ENCODE peak calls at places on chromosomes 3 and 15, in six cellular contexts. One of them, this sample, is unnamed.

GRCh38 chr15:69666921-69667811 is 214.5 kb downstream of the RPLP1 start:
- DNase-seq in left ventricle myocardium inferior: no peak
- DNase-seq in lower leg skin: no peak
- DNase-seq in IMR-90: no peak
- DNase-seq in Peyer's patch: no peak
- DNase-seq in ovary: no peak
- DNase-seq in this sample: no peak

GRCh38 chr15:41996376-41996775 is 24.0 kb upstream of the EHD4 start:
- DNase-seq in IMR-90: no peak
- DNase-seq in ovary: no peak
- DNase-seq in left ventricle myocardium inferior: no peak
- DNase-seq in lower leg skin: no peak
- DNase-seq in Peyer's patch: no peak
- DNase-seq in this sample: no peak

GRCh38 chr3:6734395-6734746 is 126.5 kb upstream of the GRM7 start:
- DNase-seq in Peyer's patch: no peak
- DNase-seq in lower leg skin: no peak
- DNase-seq in ovary: no peak
- DNase-seq in left ventricle myocardium inferior: no peak
- DNase-seq in IMR-90: no peak
- DNase-seq in this sample: no peak

GRCh38 chr3:7282988-7283387 is 422.1 kb downstream of the GRM7 start:
- DNase-seq in lower leg skin: no peak
- DNase-seq in ovary: no peak
- DNase-seq in left ventricle myocardium inferior: no peak
- DNase-seq in IMR-90: no peak
- DNase-seq in Peyer's patch: no peak
- DNase-seq in this sample: peak; percentile 42

GRCh38 chr15:32905481-32905880 is 187.7 kb downstream of the GREM1 start:
- DNase-seq in lower leg skin: no peak
- DNase-seq in Peyer's patch: no peak
- DNase-seq in ovary: no peak
- DNase-seq in IMR-90: peak; percentile 31
- DNase-seq in left ventricle myocardium inferior: no peak
- DNase-seq in this sample: no peak

GRCh38 chr15:87207945-87208580 is 1048.5 kb downstream of the NTRK3 start:
- DNase-seq in IMR-90: peak; percentile 25
- DNase-seq in left ventricle myocardium inferior: no peak
- DNase-seq in lower leg skin: no peak
- DNase-seq in Peyer's patch: no peak
- DNase-seq in ovary: no peak
- DNase-seq in this sample: peak; percentile 26

GRCh38 chr3:52892625-52893311 is 4.6 kb downstream of the STIMATE start:
- DNase-seq in lower leg skin: no peak
- DNase-seq in left ventricle myocardium inferior: no peak
- DNase-seq in Peyer's patch: no peak
- DNase-seq in IMR-90: no peak
- DNase-seq in ovary: no peak
- DNase-seq in this sample: peak; percentile 55

GRCh38 chr15:99566157-99566900 is 545 bp downstream of the MEF2A start:
- DNase-seq in Peyer's patch: peak; percentile 66
- DNase-seq in left ventricle myocardium inferior: peak; percentile 50
- DNase-seq in IMR-90: no peak
- DNase-seq in ovary: no peak
- DNase-seq in lower leg skin: no peak
- DNase-seq in this sample: no peak

GRCh38 chr15:78537266-78537665 is 3.0 kb upstream of the PSMA4 start:
- DNase-seq in Peyer's patch: no peak
- DNase-seq in ovary: no peak
- DNase-seq in IMR-90: no peak
- DNase-seq in lower leg skin: no peak
- DNase-seq in left ventricle myocardium inferior: no peak
- DNase-seq in this sample: no peak

GRCh38 chr15:23647421-23648375 is at the start of gene MAGEL2:
- DNase-seq in Peyer's patch: no peak
- DNase-seq in left ventricle myocardium inferior: no peak
- DNase-seq in IMR-90: no peak
- DNase-seq in ovary: no peak
- DNase-seq in lower leg skin: no peak
- DNase-seq in this sample: no peak

GRCh38 chr15:86076468-86076867 is 3.2 kb upstream of the AGBL1 start:
- DNase-seq in ovary: no peak
- DNase-seq in IMR-90: no peak
- DNase-seq in left ventricle myocardium inferior: no peak
- DNase-seq in lower leg skin: no peak
- DNase-seq in Peyer's patch: no peak
- DNase-seq in this sample: no peak

GRCh38 chr15:78675617-78676360 is 34.8 kb upstream of the CHRNB4 start:
- DNase-seq in Peyer's patch: no peak
- DNase-seq in left ventricle myocardium inferior: no peak
- DNase-seq in ovary: no peak
- DNase-seq in IMR-90: no peak
- DNase-seq in lower leg skin: no peak
- DNase-seq in this sample: no peak

GRCh38 chr3:58009026-58009748 is 965 bp downstream of the FLNB start:
- DNase-seq in left ventricle myocardium inferior: peak; percentile 20
- DNase-seq in lower leg skin: no peak
- DNase-seq in ovary: peak; percentile 45
- DNase-seq in IMR-90: no peak
- DNase-seq in Peyer's patch: peak; percentile 82
- DNase-seq in this sample: no peak

GRCh38 chr15:28952666-28953491 is 67.1 kb downstream of the APBA2 start:
- DNase-seq in IMR-90: no peak
- DNase-seq in left ventricle myocardium inferior: no peak
- DNase-seq in lower leg skin: no peak
- DNase-seq in ovary: no peak
- DNase-seq in Peyer's patch: no peak
- DNase-seq in this sample: peak; percentile 57

GRCh38 chr15:90203473-90203872 is 2.3 kb downstream of the SEMA4B start:
- DNase-seq in left ventricle myocardium inferior: no peak
- DNase-seq in lower leg skin: no peak
- DNase-seq in IMR-90: no peak
- DNase-seq in ovary: no peak
- DNase-seq in Peyer's patch: no peak
- DNase-seq in this sample: no peak

GRCh38 chr3:128846501-128846900 is 32.9 kb upstream of the ACAD9 start:
- DNase-seq in left ventricle myocardium inferior: no peak
- DNase-seq in ovary: no peak
- DNase-seq in lower leg skin: no peak
- DNase-seq in IMR-90: no peak
- DNase-seq in Peyer's patch: no peak
- DNase-seq in this sample: no peak

GRCh38 chr15:51227967-51228783 is 110.2 kb downstream of the CYP19A1 start:
- DNase-seq in IMR-90: peak; percentile 89
- DNase-seq in ovary: no peak
- DNase-seq in Peyer's patch: no peak
- DNase-seq in lower leg skin: peak; percentile 22
- DNase-seq in left ventricle myocardium inferior: no peak
- DNase-seq in this sample: peak; percentile 82

GRCh38 chr3:71111784-71112440 is 471.6 kb downstream of the FOXP1 start:
- DNase-seq in ovary: no peak
- DNase-seq in left ventricle myocardium inferior: no peak
- DNase-seq in lower leg skin: no peak
- DNase-seq in IMR-90: peak; percentile 97
- DNase-seq in Peyer's patch: no peak
- DNase-seq in this sample: peak; percentile 87

GRCh38 chr3:101635345-101635744 is 41.6 kb downstream of the ZBTB11 start:
- DNase-seq in ovary: no peak
- DNase-seq in lower leg skin: no peak
- DNase-seq in IMR-90: no peak
- DNase-seq in left ventricle myocardium inferior: no peak
- DNase-seq in Peyer's patch: no peak
- DNase-seq in this sample: no peak

GRCh38 chr15:62107561-62108110 is 40.9 kb downstream of the C2CD4A start:
- DNase-seq in lower leg skin: no peak
- DNase-seq in ovary: no peak
- DNase-seq in IMR-90: peak; percentile 10
- DNase-seq in left ventricle myocardium inferior: no peak
- DNase-seq in Peyer's patch: no peak
- DNase-seq in this sample: peak; percentile 32

GRCh38 chr3:151146731-151147091 is 56.3 kb downstream of the GPR171 start:
- DNase-seq in left ventricle myocardium inferior: no peak
- DNase-seq in lower leg skin: no peak
- DNase-seq in ovary: no peak
- DNase-seq in Peyer's patch: no peak
- DNase-seq in IMR-90: no peak
- DNase-seq in this sample: peak; percentile 30

GRCh38 chr3:37810788-37811187 is 50.9 kb upstream of the CTDSPL start:
- DNase-seq in ovary: no peak
- DNase-seq in left ventricle myocardium inferior: no peak
- DNase-seq in Peyer's patch: no peak
- DNase-seq in IMR-90: no peak
- DNase-seq in lower leg skin: no peak
- DNase-seq in this sample: no peak

GRCh38 chr3:112302881-112303761 is 9.1 kb upstream of the SLC9C1 start:
- DNase-seq in Peyer's patch: no peak
- DNase-seq in lower leg skin: no peak
- DNase-seq in left ventricle myocardium inferior: no peak
- DNase-seq in ovary: no peak
- DNase-seq in IMR-90: peak; percentile 11
- DNase-seq in this sample: peak; percentile 52
- H3K4me3 ChIP-seq in Peyer's patch: peak overlapping the region; percentile 53
- H3K4me3 ChIP-seq in lower leg skin: no peak overlapping the region
- H3K4me3 ChIP-seq in left ventricle myocardium inferior: peak overlapping the region; percentile 66
- H3K4me3 ChIP-seq in ovary: peak overlapping the region; percentile 27
- H3K4me3 ChIP-seq in IMR-90: peak overlapping the region; percentile 27
- H3K4me3 ChIP-seq in this sample: peak overlapping the region; percentile 47

GRCh38 chr15:49621327-49622210 is 721 bp downstream of the DTWD1 start:
- DNase-seq in lower leg skin: no peak
- DNase-seq in left ventricle myocardium inferior: no peak
- DNase-seq in ovary: no peak
- DNase-seq in IMR-90: no peak
- DNase-seq in Peyer's patch: no peak
- DNase-seq in this sample: peak; percentile 23
- TF ChIP-seq CTCF in lower leg skin: no peak
- TF ChIP-seq CTCF in left ventricle myocardium inferior: no peak
- TF ChIP-seq CTCF in ovary: no peak
- TF ChIP-seq CTCF in IMR-90: no peak
- TF ChIP-seq CTCF in Peyer's patch: no peak
- TF ChIP-seq CTCF in this sample: no peak

GRCh38 chr3:69739204-69740102 is at the start of gene MITF:
- DNase-seq in lower leg skin: peak; percentile 92
- DNase-seq in Peyer's patch: peak; percentile 89
- DNase-seq in left ventricle myocardium inferior: peak; percentile 94
- DNase-seq in ovary: peak; percentile 92
- DNase-seq in IMR-90: peak; percentile 88
- DNase-seq in this sample: peak; percentile 94

GRCh38 chr3:69740103-69741021 is 1.1 kb downstream of the MITF start:
- DNase-seq in IMR-90: no peak
- DNase-seq in left ventricle myocardium inferior: no peak
- DNase-seq in ovary: peak; percentile 60
- DNase-seq in Peyer's patch: peak; percentile 56
- DNase-seq in lower leg skin: no peak
- DNase-seq in this sample: no peak

GRCh38 chr3:69737396-69737795 is 1.9 kb upstream of the MITF start:
- DNase-seq in ovary: no peak
- DNase-seq in Peyer's patch: no peak
- DNase-seq in IMR-90: no peak
- DNase-seq in lower leg skin: no peak
- DNase-seq in left ventricle myocardium inferior: no peak
- DNase-seq in this sample: no peak

GRCh38 chr3:69738291-69738690 is 973 bp upstream of the MITF start:
- DNase-seq in left ventricle myocardium inferior: no peak
- DNase-seq in ovary: no peak
- DNase-seq in Peyer's patch: no peak
- DNase-seq in lower leg skin: no peak
- DNase-seq in IMR-90: peak; percentile 26
- DNase-seq in this sample: peak; percentile 52

GRCh38 chr3:69738859-69739203 is 433 bp upstream of the MITF start:
- DNase-seq in left ventricle myocardium inferior: peak; percentile 29
- DNase-seq in IMR-90: no peak
- DNase-seq in ovary: no peak
- DNase-seq in Peyer's patch: no peak
- DNase-seq in lower leg skin: no peak
- DNase-seq in this sample: no peak
- H3K4me3 ChIP-seq in left ventricle myocardium inferior: peak overlapping the region; percentile 92
- H3K4me3 ChIP-seq in IMR-90: peak overlapping the region; percentile 55
- H3K4me3 ChIP-seq in ovary: peak overlapping the region; percentile 70
- H3K4me3 ChIP-seq in Peyer's patch: peak overlapping the region; percentile 81
- H3K4me3 ChIP-seq in lower leg skin: peak overlapping the region; percentile 16
- H3K4me3 ChIP-seq in this sample: peak overlapping the region; percentile 66

DNA sequence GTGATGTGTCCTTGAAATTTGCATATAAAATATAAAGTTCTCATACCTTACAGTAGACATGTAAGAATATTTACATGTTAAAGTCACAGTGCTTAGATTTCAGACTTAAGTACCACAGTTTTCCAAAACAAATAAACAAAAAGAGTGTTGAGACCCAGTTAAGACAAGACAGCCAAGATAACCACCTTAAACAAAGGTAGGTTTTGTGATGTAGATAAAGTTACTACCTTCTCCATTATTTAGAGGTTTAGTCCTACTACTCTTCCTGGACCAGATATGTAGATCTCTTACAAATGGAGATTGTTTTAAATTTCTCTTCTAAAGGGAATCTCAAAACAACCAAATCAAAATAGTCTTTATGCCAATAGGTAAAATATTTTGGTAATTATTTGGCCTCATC is 15.7 kb downstream of the OR5H15 start:
- DNase-seq in IMR-90: no peak
- DNase-seq in Peyer's patch: no peak
- DNase-seq in left ventricle myocardium inferior: no peak
- DNase-seq in ovary: no peak
- DNase-seq in lower leg skin: no peak
- DNase-seq in this sample: no peak
- TF ChIP-seq CTCF in IMR-90: no peak
- TF ChIP-seq CTCF in Peyer's patch: no peak
- TF ChIP-seq CTCF in left ventricle myocardium inferior: no peak
- TF ChIP-seq CTCF in ovary: no peak
- TF ChIP-seq CTCF in lower leg skin: no peak
- TF ChIP-seq CTCF in this sample: no peak

This sample was measured in choroid plexus epithelial cell.